ENCODE peak calls at places on chromosomes 7 and 10, in four cellular contexts. Q, J, W and R are unnamed samples.

GRCh38 chr7:79620291-79620690 is 166.8 kb upstream of the MAGI2 start:
- DNase-seq in Q (no peak), J (no peak), W (no peak), R (no peak)

GRCh38 chr7:24756989-24757798 is at the start of gene GSDME:
- DNase-seq in Q (no peak), J (peak; percentile 60), W (peak; percentile 58), R (no peak)

GRCh38 chr10:132564249-132564605 is 26.6 kb downstream of the INPP5A start:
- DNase-seq in Q (no peak), J (no peak), W (no peak), R (no peak)

GRCh38 chr10:67883710-67884312 is 645 bp upstream of the SIRT1 start:
- DNase-seq in Q (peak; percentile 30), J (no peak), W (no peak), R (no peak)

GRCh38 chr10:114970515-114970914 is 32.5 kb downstream of the TRUB1 start:
- DNase-seq in Q (no peak), J (no peak), W (no peak), R (no peak)

GRCh38 chr10:450463-450862 is 239.0 kb downstream of the DIP2C start:
- DNase-seq in Q (no peak), J (no peak), W (no peak), R (no peak)

GRCh38 chr7:158108646-158109293 is 478.9 kb downstream of the PTPRN2 start:
- DNase-seq in Q (no peak), J (no peak), W (no peak), R (no peak)

GRCh38 chr10:103710490-103710889 is 144.9 kb downstream of the SH3PXD2A start:
- DNase-seq in Q (no peak), J (no peak), W (no peak), R (no peak)

GRCh38 chr7:114345494-114345893 is 69.1 kb upstream of the FOXP2 start:
- DNase-seq in Q (no peak), J (no peak), W (no peak), R (no peak)

GRCh38 chr7:7653568-7654187 is 13.1 kb downstream of the UMAD1 start:
- DNase-seq in Q (no peak), J (peak; percentile 44), W (no peak), R (peak; percentile 28)

GRCh38 chr7:98727146-98727709 is 110.1 kb downstream of the NPTX2 start:
- DNase-seq in Q (no peak), J (no peak), W (no peak), R (no peak)

GRCh38 chr10:80183436-80183835 is 21.9 kb downstream of the ANXA11 start:
- DNase-seq in Q (no peak), J (no peak), W (no peak), R (no peak)

GRCh38 chr10:42926831-42927230 is 144.2 kb downstream of the BMS1 start:
- DNase-seq in Q (no peak), J (no peak), W (no peak), R (no peak)

DNA sequence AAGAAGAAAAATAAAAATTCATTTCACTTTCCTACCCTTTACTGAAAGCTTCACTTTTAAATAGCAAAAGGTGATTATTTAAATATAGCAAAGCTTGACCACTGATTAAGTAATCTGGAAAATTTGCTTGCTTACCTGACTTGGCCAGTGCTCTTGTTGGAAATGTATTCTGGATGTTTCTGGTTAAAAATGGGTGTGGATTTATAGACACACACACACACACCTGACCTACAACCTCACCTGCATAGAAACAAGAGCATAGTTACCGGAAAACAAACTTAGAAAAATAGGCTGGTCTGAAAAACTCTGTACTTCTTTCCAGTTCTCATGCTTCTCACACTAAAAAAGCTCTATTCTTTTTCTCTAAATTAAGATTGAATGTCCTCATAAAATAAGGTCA is at the start of gene AGR3:
- DNase-seq in Q (no peak), J (no peak), W (no peak), R (no peak)
- H3K4me3 ChIP-seq in Q (no peak within 1 kb of the TSS), J (no peak within 1 kb of the TSS), W (no peak within 1 kb of the TSS), R (no peak within 1 kb of the TSS)

GRCh38 chr7:151436446-151437162 is 3.3 kb downstream of the CRYGN start:
- DNase-seq in Q (no peak), J (no peak), W (no peak), R (no peak)
- TF ChIP-seq POLR2AphosphoS5 in Q (no peak), J (no peak), W (no peak), R (no peak)

DNA sequence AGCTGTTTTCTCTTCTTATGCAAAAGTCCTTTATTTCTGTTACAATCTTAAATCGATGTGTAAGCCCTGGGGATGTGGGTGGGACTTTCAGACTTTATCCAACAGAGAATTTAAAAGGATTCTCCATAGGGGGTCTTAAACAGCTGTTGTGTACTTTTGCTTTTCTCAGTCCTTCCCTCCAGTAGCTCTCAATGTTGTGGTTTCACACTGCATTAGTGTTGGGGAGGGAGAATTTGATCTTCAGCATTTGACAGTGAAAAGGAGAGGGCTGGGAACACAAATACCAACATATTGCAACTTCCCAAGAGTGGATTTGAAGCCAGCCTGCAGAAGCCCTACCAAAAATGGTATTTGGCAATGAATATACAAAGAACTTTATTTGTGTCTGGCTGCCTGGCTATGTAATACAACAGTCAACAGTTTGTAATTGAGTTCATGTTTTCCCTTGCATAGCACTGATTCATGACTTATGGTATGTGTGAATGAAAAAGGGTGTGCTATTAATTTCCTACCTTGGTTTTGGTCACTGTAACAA is 80.1 kb upstream of the CAPZA2 start:
- DNase-seq in Q (no peak), J (no peak), W (no peak), R (no peak)
- TF ChIP-seq TCF7L2 in Q (no peak), J (no peak), W (no peak), R (no peak)

GRCh38 chr10:72783290-72783689 is 91.3 kb downstream of the MCU start:
- DNase-seq in Q (peak; percentile 25), J (no peak), W (no peak), R (no peak)

GRCh38 chr10:72785422-72785818 is 93.5 kb downstream of the MCU start:
- DNase-seq in Q (no peak), J (no peak), W (no peak), R (no peak)

GRCh38 chr10:72779874-72780273 is 87.9 kb downstream of the MCU start:
- DNase-seq in Q (no peak), J (no peak), W (no peak), R (no peak)

GRCh38 chr10:72790216-72790990 is 98.5 kb downstream of the MCU start:
- DNase-seq in Q (no peak), J (no peak), W (no peak), R (no peak)

DNA sequence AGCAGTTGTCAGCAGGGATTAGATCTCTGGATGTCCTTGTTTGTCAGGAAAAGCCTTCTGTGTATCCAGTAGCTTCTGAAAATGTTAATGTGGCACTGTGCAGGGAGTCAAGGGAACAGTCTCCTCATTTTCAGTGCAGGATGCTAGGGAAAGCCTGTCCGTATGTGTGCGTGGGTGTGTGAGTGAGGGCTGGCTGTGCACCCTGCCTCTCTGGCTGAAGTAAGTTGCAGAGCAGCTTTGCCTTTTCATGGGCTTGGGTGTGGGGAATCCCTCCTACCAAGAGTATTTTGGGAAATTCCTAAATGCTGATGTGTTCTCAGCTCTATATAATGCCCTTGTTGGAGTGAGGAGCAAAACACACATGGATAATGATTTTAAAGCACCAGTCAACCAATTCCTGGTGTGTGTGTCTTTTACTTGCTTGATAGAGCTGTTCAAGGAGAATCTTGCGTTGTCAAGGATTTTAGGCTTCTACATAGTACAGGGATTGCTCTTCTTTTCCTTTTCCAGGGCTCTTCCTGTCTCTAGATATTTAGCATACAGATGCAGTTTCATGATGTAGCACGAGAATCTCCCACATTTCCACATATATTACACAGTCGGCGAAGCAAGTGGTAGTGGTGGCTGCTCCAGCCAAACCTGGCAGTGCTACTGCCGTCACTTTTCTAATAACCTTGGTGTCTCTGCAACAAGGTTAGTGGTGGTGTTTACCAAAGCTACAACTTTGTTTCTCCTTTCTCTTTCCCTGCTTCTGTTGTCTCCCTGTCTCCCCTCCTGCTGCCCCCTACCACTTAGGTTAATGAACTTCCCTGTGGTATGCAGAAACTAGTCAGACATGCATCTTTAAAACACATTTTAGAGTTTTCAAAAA is 92.8 kb downstream of the MCU start:
- DNase-seq in Q (peak; percentile 17), J (no peak), W (no peak), R (peak; percentile 21)
- H3K4me3 ChIP-seq in Q (no peak overlapping the region), J (no peak overlapping the region), W (no peak overlapping the region), R (no peak overlapping the region)

GRCh38 chr7:155807805-155808550 is 4.3 kb downstream of the SHH start:
- DNase-seq in Q (no peak), J (no peak), W (peak; percentile 85), R (no peak)
- TF ChIP-seq POLR2AphosphoS5 in Q (no peak), J (no peak), W (peak; percentile 44), R (no peak)

DNA sequence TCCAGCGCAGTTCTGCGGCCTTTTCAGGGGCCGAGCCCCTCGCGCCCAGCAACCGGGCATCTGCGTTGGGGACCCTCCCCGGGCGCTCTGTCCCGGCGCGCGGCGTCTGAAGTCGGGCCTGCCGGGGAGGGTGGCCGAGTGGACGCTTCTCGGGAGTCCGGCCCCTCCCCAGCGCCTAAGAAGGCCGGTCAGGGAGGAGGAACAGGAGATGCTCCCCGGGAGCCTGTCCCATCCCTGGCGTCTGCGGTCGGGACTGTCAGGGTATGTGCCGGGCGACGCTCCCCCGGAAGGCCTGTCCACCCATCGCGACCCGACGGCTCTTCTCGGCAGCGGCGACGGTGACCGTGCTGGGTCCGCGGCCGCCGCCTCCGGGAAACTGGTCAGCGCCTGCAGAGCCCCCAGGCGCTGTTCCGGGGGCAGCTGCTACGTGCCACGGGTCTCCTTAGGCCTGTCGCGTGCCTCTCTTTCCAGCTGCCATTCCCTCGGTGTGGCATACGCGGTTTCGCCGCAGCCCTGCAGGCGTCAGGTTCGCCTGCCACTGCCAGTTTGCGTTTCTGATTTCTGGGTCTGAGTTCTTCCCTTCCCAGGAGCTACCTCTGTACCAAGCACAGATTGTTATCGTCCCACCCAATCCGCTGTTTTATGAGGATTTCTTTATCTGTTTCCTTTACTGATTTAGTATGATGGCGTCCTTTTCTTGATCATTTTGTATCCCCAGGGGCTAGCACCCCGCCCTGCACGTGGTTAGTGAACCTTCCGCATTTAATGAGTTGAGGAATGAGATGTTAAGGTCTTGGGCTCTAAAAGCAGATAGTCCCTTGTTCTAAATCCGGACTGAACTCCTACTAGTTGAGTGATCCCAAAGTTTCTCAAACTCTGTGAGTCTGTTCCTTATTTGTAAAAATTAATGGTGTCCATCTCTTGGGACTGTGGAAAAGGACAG is 782 bp downstream of the IFIT5 start:
- DNase-seq in Q (no peak), J (no peak), W (no peak), R (no peak)
- TF ChIP-seq TCF7L2 in Q (no peak), J (no peak), W (no peak), R (no peak)

GRCh38 chr7:121392277-121393004 is 3.7 kb downstream of the FAM3C start:
- DNase-seq in Q (no peak), J (no peak), W (no peak), R (no peak)
- H3K4me3 ChIP-seq in Q (no peak overlapping the region), J (no peak overlapping the region), W (no peak overlapping the region), R (no peak overlapping the region)